ENCODE peak calls at places on chromosomes 5 and 9, in four cellular contexts. S is NCI-H1048, A is ovary, L is G401. I is an unnamed sample.

GRCh38 chr5:115396698-115397097 is 100.2 kb upstream of the CCDC112 start:
- DNase-seq in L (no peak), S (no peak), A (no peak), I (no peak)

GRCh38 chr5:176637556-176637955 is 7.1 kb downstream of the EIF4E1B start:
- DNase-seq in L (no peak), S (no peak), A (no peak), I (no peak)

GRCh38 chr9:131593255-131593820 is 48.0 kb downstream of the PRRT1B start:
- DNase-seq in L (no peak), S (no peak), A (no peak), I (no peak)

GRCh38 chr5:172753101-172753500 is 17.9 kb downstream of the DUSP1 start:
- DNase-seq in L (peak; percentile 73), S (no peak), A (no peak), I (no peak)

GRCh38 chr5:14902826-14903560 is 31.4 kb upstream of the ANKH start:
- DNase-seq in L (peak; percentile 84), S (no peak), A (no peak), I (no peak)

GRCh38 chr5:102583663-102584062 is 84.9 kb upstream of the SLCO6A1 start:
- DNase-seq in L (peak; percentile 60), S (no peak), A (no peak), I (peak; percentile 36)

GRCh38 chr5:35183243-35183955 is 46.9 kb downstream of the PRLR start:
- DNase-seq in L (peak; percentile 19), A (no peak), S (no peak), I (peak; percentile 64)

GRCh38 chr9:33695856-33696255 is 99.5 kb upstream of the PRSS3 start:
- DNase-seq in A (no peak), S (no peak), L (no peak), I (no peak)

GRCh38 chr5:134738963-134739661 is 764 bp downstream of the CAMLG start:
- DNase-seq in S (no peak), L (peak; percentile 58), A (peak; percentile 18), I (peak; percentile 25)

GRCh38 chr5:149211566-149211965 is 60.1 kb upstream of the AFAP1L1 start:
- DNase-seq in L (no peak), A (no peak), S (no peak), I (no peak)

GRCh38 chr9:136342191-136343120 is 15.1 kb downstream of the GPSM1 start:
- DNase-seq in A (peak; percentile 79), L (peak; percentile 62), S (peak; percentile 52), I (no peak)

GRCh38 chr9:123267481-123268239 is 726 bp downstream of the STRBP start:
- DNase-seq in S (no peak), A (peak; percentile 10), L (no peak), I (no peak)

GRCh38 chr5:128965011-128965637 is at the start of gene SLC27A6:
- DNase-seq in A (peak; percentile 15), S (no peak), L (no peak), I (no peak)

GRCh38 chr9:13992136-13992798 is 321.7 kb downstream of the NFIB start:
- DNase-seq in A (no peak), L (no peak), S (no peak), I (no peak)

GRCh38 chr5:5891350-5891749 is 468.9 kb downstream of the ICE1 start:
- DNase-seq in A (no peak), L (no peak), S (no peak), I (no peak)

GRCh38 chr5:96142786-96143434 is 181.3 kb upstream of the ELL2 start:
- DNase-seq in L (no peak), S (no peak), A (no peak), I (no peak)

GRCh38 chr5:14724633-14725032 is 60.1 kb downstream of the OTULIN start:
- DNase-seq in A (no peak), L (no peak), S (no peak), I (no peak)

GRCh38 chr5:56269216-56269927 is 36.2 kb upstream of the ANKRD55 start:
- DNase-seq in S (no peak), L (peak; percentile 11), A (no peak), I (no peak)

GRCh38 chr5:112923148-112923917 is 1.3 kb upstream of the REEP5 start:
- DNase-seq in L (no peak), S (no peak), A (no peak), I (no peak)

GRCh38 chr5:75438722-75439121 is 72.7 kb downstream of the CERT1 start:
- DNase-seq in S (no peak), L (no peak), A (no peak), I (no peak)

GRCh38 chr9:78973906-78974305 is 597.9 kb upstream of the TLE4 start:
- DNase-seq in S (no peak), A (no peak), L (no peak), I (peak; percentile 18)

GRCh38 chr5:150662731-150663516 is 1.9 kb downstream of the MYOZ3 start:
- DNase-seq in L (no peak), A (no peak), S (no peak), I (no peak)

GRCh38 chr9:82252116-82252515 is 263.5 kb downstream of the SPATA31D1 start:
- DNase-seq in A (no peak), S (no peak), L (no peak), I (no peak)

GRCh38 chr5:147307170-147307569 is 72.3 kb downstream of the STK32A start:
- DNase-seq in L (no peak), A (no peak), S (no peak), I (no peak)

GRCh38 chr5:93674138-93674537 is 67.3 kb downstream of the POU5F2 start:
- DNase-seq in A (no peak), L (no peak), S (no peak), I (no peak)

GRCh38 chr9:27393054-27393846 is 96.3 kb upstream of the EQTN start:
- DNase-seq in A (no peak), L (no peak), S (no peak), I (no peak)

GRCh38 chr5:64096771-64097170 is 68.9 kb upstream of the RNF180 start:
- DNase-seq in S (no peak), A (no peak), L (no peak), I (no peak)

GRCh38 chr5:2603176-2603575 is 148.3 kb downstream of the IRX2 start:
- DNase-seq in S (no peak), L (no peak), A (no peak), I (no peak)

GRCh38 chr9:92964607-92964975 is 17.3 kb downstream of the FGD3 start:
- DNase-seq in L (no peak), S (no peak), A (no peak), I (no peak)

GRCh38 chr9:138020120-138020794 is 142.7 kb downstream of the CACNA1B start:
- DNase-seq in A (no peak), S (no peak), L (no peak), I (no peak)

GRCh38 chr5:54861212-54861894 is 124.0 kb downstream of the ESM1 start:
- DNase-seq in A (peak; percentile 20), L (no peak), S (no peak), I (no peak)

GRCh38 chr5:172832383-172833315 is 1.4 kb upstream of the ERGIC1 start:
- DNase-seq in L (no peak), S (no peak), A (no peak), I (no peak)

GRCh38 chr9:23643656-23644258 is 182.3 kb downstream of the ELAVL2 start:
- DNase-seq in L (peak; percentile 35), A (no peak), S (no peak), I (no peak)

GRCh38 chr5:51378778-51379652 is 4.2 kb upstream of the ISL1 start:
- DNase-seq in L (no peak), S (no peak), A (no peak), I (no peak)

GRCh38 chr9:137222190-137223077 is at the start of gene RNF208:
- DNase-seq in A (no peak), S (no peak), L (no peak), I (peak; percentile 19)

GRCh38 chr9:131734165-131734610 is 5.7 kb downstream of the RAPGEF1 start:
- DNase-seq in A (no peak), S (no peak), L (no peak), I (peak; percentile 76)

GRCh38 chr5:89110916-89111646 is 228.1 kb upstream of the MEF2C start:
- DNase-seq in S (no peak), L (no peak), A (no peak), I (no peak)

GRCh38 chr5:159182691-159183090 is 26.7 kb downstream of the RNF145 start:
- DNase-seq in L (no peak), A (no peak), S (no peak), I (no peak)

I was measured in LoVo.